ENCODE peak calls at places on chromosomes 7 and 10, in four cellular contexts. Z is H54, Q is fibroblast of mammary gland, G is RPMI7951. H is an unnamed sample.

GRCh38 chr10:100998183-100998990 is 1.2 kb upstream of the LZTS2 start:
- DNase-seq in Z (peak), Q (peak), G (peak), H (peak)

GRCh38 chr7:91657386-91658120 is 222.9 kb downstream of the MTERF1 start:
- DNase-seq in Z (no peak), Q (peak), G (peak), H (no peak)

GRCh38 chr7:105088456-105088855 is 74.5 kb downstream of the KMT2E start:
- DNase-seq in Z (no peak), Q (no peak), G (no peak), H (no peak)

GRCh38 chr7:33926535-33926934 is 21.2 kb downstream of the BMPER start:
- DNase-seq in Z (no peak), Q (peak), G (peak), H (no peak)

GRCh38 chr10:66964946-66965345 is 39.1 kb downstream of the LRRTM3 start:
- DNase-seq in Z (no peak), Q (no peak), G (no peak), H (no peak)

GRCh38 chr7:1412322-1413261 is 46.7 kb downstream of the MICALL2 start:
- DNase-seq in Z (peak), Q (peak), G (peak), H (peak)

GRCh38 chr7:29236071-29236580 is 41.6 kb downstream of the CHN2 start:
- DNase-seq in Z (no peak), Q (no peak), G (no peak), H (no peak)

GRCh38 chr10:96456296-96456840 is 57.4 kb downstream of the TLL2 start:
- DNase-seq in Z (no peak), Q (no peak), G (no peak), H (no peak)

GRCh38 chr7:123351027-123351426 is 151.3 kb upstream of the SLC13A1 start:
- DNase-seq in Z (no peak), Q (no peak), G (no peak), H (no peak)

GRCh38 chr7:109009636-109010035 is 440.0 kb downstream of the DNAJB9 start:
- DNase-seq in Z (no peak), Q (no peak), G (no peak), H (no peak)

GRCh38 chr10:47447740-47448139 is 36.2 kb downstream of the ANXA8 start:
- DNase-seq in Z (no peak), Q (no peak), G (no peak), H (no peak)

GRCh38 chr10:76403876-76404275 is 972.5 kb downstream of the LRMDA start:
- DNase-seq in Z (no peak), Q (peak), G (peak), H (no peak)

GRCh38 chr10:75195035-75195763 is 15.4 kb upstream of the VDAC2 start:
- DNase-seq in Z (no peak), Q (peak), G (peak), H (peak)

GRCh38 chr10:34679177-34679576 is 135.9 kb downstream of the PARD3 start:
- DNase-seq in Z (no peak), Q (no peak), G (no peak), H (no peak)

GRCh38 chr7:55060085-55060484 is 41.3 kb downstream of the EGFR start:
- DNase-seq in Z (no peak), Q (no peak), G (no peak), H (no peak)

GRCh38 chr10:109895848-109896247 is 27.5 kb downstream of the XPNPEP1 start:
- DNase-seq in Z (no peak), Q (no peak), G (no peak), H (no peak)

GRCh38 chr7:149764481-149765398 is 8.6 kb downstream of the ZNF467 start:
- DNase-seq in Z (no peak), Q (no peak), G (no peak), H (no peak)

GRCh38 chr10:113264333-113265131 is 288.3 kb upstream of the HABP2 start:
- DNase-seq in Z (no peak), Q (no peak), G (no peak), H (no peak)

GRCh38 chr7:135914346-135914745 is 62.8 kb downstream of the MTPN start:
- DNase-seq in Z (no peak), Q (no peak), G (no peak), H (no peak)

GRCh38 chr7:18212788-18213187 is 185.1 kb upstream of the PRPS1L1 start:
- DNase-seq in Z (no peak), Q (peak), G (peak), H (no peak)

GRCh38 chr7:88771417-88771816 is 11.9 kb downstream of the ZNF804B start:
- DNase-seq in Z (no peak), Q (no peak), G (no peak), H (no peak)

GRCh38 chr7:15197359-15197977 is 294.9 kb upstream of the DGKB start:
- DNase-seq in Z (no peak), Q (peak), G (no peak), H (no peak)

GRCh38 chr7:95059842-95060313 is 152.5 kb downstream of the PPP1R9A start:
- DNase-seq in Z (no peak), Q (peak), G (no peak), H (no peak)

GRCh38 chr10:106571216-106571954 is 593.1 kb downstream of the SORCS1 start:
- DNase-seq in Z (no peak), Q (peak), G (no peak), H (peak)

GRCh38 chr7:157488326-157488725 is 151.5 kb downstream of the DNAJB6 start:
- DNase-seq in Z (no peak), Q (no peak), G (peak), H (no peak)

GRCh38 chr7:38858281-38858884 is 50.6 kb downstream of the VPS41 start:
- DNase-seq in Z (no peak), Q (peak), G (peak), H (peak)

GRCh38 chr10:45000138-45000763 is 472 bp upstream of the ZNF22 start:
- DNase-seq in Z (no peak), Q (peak), G (peak), H (no peak)

GRCh38 chr7:107584716-107585115 is 4.7 kb downstream of the BCAP29 start:
- DNase-seq in Z (no peak), Q (no peak), G (no peak), H (no peak)

GRCh38 chr7:129343099-129343700 is 91.0 kb upstream of the STRIP2 start:
- DNase-seq in Z (peak), Q (peak), G (peak), H (peak)

GRCh38 chr10:85673270-85673669 is 693.3 kb downstream of the GRID1 start:
- DNase-seq in Z (no peak), Q (no peak), G (no peak), H (no peak)

GRCh38 chr7:141839256-141839655 is 2.0 kb downstream of the PRSS37 start:
- DNase-seq in Z (no peak), Q (no peak), G (no peak), H (no peak)

GRCh38 chr10:78357027-78357672 is 323.5 kb downstream of the RPS24 start:
- DNase-seq in Z (no peak), Q (no peak), G (peak), H (no peak)

GRCh38 chr10:57017356-57018037 is 656.4 kb upstream of the ZWINT start:
- DNase-seq in Z (no peak), Q (no peak), G (no peak), H (no peak)

GRCh38 chr7:76089865-76090495 is 42.1 kb downstream of the MDH2 start:
- DNase-seq in Z (no peak), Q (peak), G (no peak), H (no peak)

GRCh38 chr7:43199333-43199732 is 86.9 kb downstream of the HECW1 start:
- DNase-seq in Z (peak), Q (peak), G (peak), H (peak)

GRCh38 chr10:53314856-53315255 is 542.3 kb upstream of the MBL2 start:
- DNase-seq in Z (peak), Q (peak), G (peak), H (no peak)

GRCh38 chr7:44131173-44132009 is 8.0 kb upstream of the POLD2 start:
- DNase-seq in Z (no peak), Q (peak), G (no peak), H (no peak)

GRCh38 chr7:24975647-24976260 is 4.2 kb downstream of the OSBPL3 start:
- DNase-seq in Z (no peak), Q (no peak), G (peak), H (no peak)

H was measured in foreskin melanocyte.